ENCODE peak calls at places on chromosome 13, in eight cellular contexts. One of them, this sample, is unnamed.
A peak's percentile ranks its signal among the peaks of the same experiment; 100 is the strongest.

GRCh38 chr13:30026093-30026492 is 175.7 kb upstream of the UBL3 start:
- DNase-seq in fibroblast of mammary gland: peak; percentile 99
- DNase-seq in fibroblast of pulmonary artery: peak; percentile 21
- DNase-seq in adrenal gland: no peak
- DNase-seq in AG04450: peak; percentile 57
- DNase-seq in psoas muscle: no peak
- DNase-seq in GM06990: no peak
- DNase-seq in left lung: no peak
- DNase-seq in this sample: no peak

GRCh38 chr13:90594694-90595093 is 752.8 kb upstream of the MIR17HG start:
- DNase-seq in fibroblast of mammary gland: peak; percentile 79
- DNase-seq in fibroblast of pulmonary artery: peak; percentile 83
- DNase-seq in adrenal gland: no peak
- DNase-seq in AG04450: no peak
- DNase-seq in psoas muscle: no peak
- DNase-seq in GM06990: no peak
- DNase-seq in left lung: no peak
- DNase-seq in this sample: no peak

GRCh38 chr13:50124536-50125305 is 109.5 kb downstream of the KCNRG start:
- DNase-seq in fibroblast of mammary gland: peak; percentile 38
- DNase-seq in fibroblast of pulmonary artery: peak; percentile 57
- DNase-seq in adrenal gland: peak; percentile 71
- DNase-seq in AG04450: no peak
- DNase-seq in psoas muscle: peak; percentile 99
- DNase-seq in GM06990: peak; percentile 86
- DNase-seq in left lung: peak; percentile 98
- DNase-seq in this sample: no peak

GRCh38 chr13:99122171-99122570 is 78.5 kb upstream of the UBAC2 start:
- DNase-seq in fibroblast of mammary gland: no peak
- DNase-seq in fibroblast of pulmonary artery: no peak
- DNase-seq in adrenal gland: no peak
- DNase-seq in AG04450: no peak
- DNase-seq in psoas muscle: no peak
- DNase-seq in GM06990: no peak
- DNase-seq in left lung: no peak
- DNase-seq in this sample: no peak

GRCh38 chr13:52010890-52011689 is at the start of gene ATP7B:
- DNase-seq in fibroblast of mammary gland: no peak
- DNase-seq in fibroblast of pulmonary artery: no peak
- DNase-seq in adrenal gland: peak; percentile 60
- DNase-seq in AG04450: no peak
- DNase-seq in psoas muscle: peak; percentile 49
- DNase-seq in GM06990: peak; percentile 20
- DNase-seq in left lung: peak; percentile 81
- DNase-seq in this sample: peak; percentile 41

GRCh38 chr13:49457221-49457620 is 13.1 kb downstream of the SETDB2 start:
- DNase-seq in fibroblast of mammary gland: peak; percentile 60
- DNase-seq in fibroblast of pulmonary artery: no peak
- DNase-seq in adrenal gland: peak; percentile 68
- DNase-seq in AG04450: no peak
- DNase-seq in psoas muscle: no peak
- DNase-seq in GM06990: no peak
- DNase-seq in left lung: no peak
- DNase-seq in this sample: no peak

GRCh38 chr13:74661851-74662250 is 527.6 kb upstream of the KLF12 start:
- DNase-seq in fibroblast of mammary gland: peak; percentile 12
- DNase-seq in fibroblast of pulmonary artery: no peak
- DNase-seq in adrenal gland: no peak
- DNase-seq in AG04450: no peak
- DNase-seq in psoas muscle: no peak
- DNase-seq in GM06990: no peak
- DNase-seq in left lung: no peak
- DNase-seq in this sample: no peak

GRCh38 chr13:38045278-38046048 is 175.9 kb upstream of the TRPC4 start:
- DNase-seq in fibroblast of mammary gland: peak; percentile 44
- DNase-seq in fibroblast of pulmonary artery: peak; percentile 71
- DNase-seq in adrenal gland: no peak
- DNase-seq in AG04450: no peak
- DNase-seq in psoas muscle: no peak
- DNase-seq in GM06990: no peak
- DNase-seq in left lung: peak; percentile 8
- DNase-seq in this sample: no peak

GRCh38 chr13:45511310-45512147 is 46.8 kb downstream of the COG3 start:
- DNase-seq in fibroblast of mammary gland: peak; percentile 81
- DNase-seq in fibroblast of pulmonary artery: peak; percentile 89
- DNase-seq in adrenal gland: no peak
- DNase-seq in AG04450: peak; percentile 50
- DNase-seq in psoas muscle: no peak
- DNase-seq in GM06990: peak; percentile 20
- DNase-seq in left lung: no peak
- DNase-seq in this sample: peak; percentile 58

GRCh38 chr13:113320226-113320875 is 23.3 kb downstream of the LAMP1 start:
- DNase-seq in fibroblast of mammary gland: no peak
- DNase-seq in fibroblast of pulmonary artery: no peak
- DNase-seq in adrenal gland: no peak
- DNase-seq in AG04450: no peak
- DNase-seq in psoas muscle: peak; percentile 30
- DNase-seq in GM06990: no peak
- DNase-seq in left lung: peak; percentile 74
- DNase-seq in this sample: no peak

GRCh38 chr13:63435668-63436275 is 2020.1 kb upstream of the PCDH20 start:
- DNase-seq in fibroblast of mammary gland: peak; percentile 99
- DNase-seq in fibroblast of pulmonary artery: peak; percentile 96
- DNase-seq in adrenal gland: no peak
- DNase-seq in AG04450: peak; percentile 95
- DNase-seq in psoas muscle: no peak
- DNase-seq in GM06990: no peak
- DNase-seq in left lung: no peak
- DNase-seq in this sample: no peak

GRCh38 chr13:114334305-114335053 is 20.2 kb downstream of the CHAMP1 start:
- DNase-seq in fibroblast of mammary gland: no peak
- DNase-seq in fibroblast of pulmonary artery: no peak
- DNase-seq in adrenal gland: no peak
- DNase-seq in AG04450: no peak
- DNase-seq in psoas muscle: no peak
- DNase-seq in GM06990: no peak
- DNase-seq in left lung: no peak
- DNase-seq in this sample: no peak

GRCh38 chr13:93227280-93227905 is 786 bp downstream of the GPC6 start:
- DNase-seq in fibroblast of mammary gland: peak; percentile 46
- DNase-seq in fibroblast of pulmonary artery: peak; percentile 59
- DNase-seq in adrenal gland: no peak
- DNase-seq in AG04450: no peak
- DNase-seq in psoas muscle: peak; percentile 50
- DNase-seq in GM06990: peak; percentile 7
- DNase-seq in left lung: peak; percentile 73
- DNase-seq in this sample: no peak

GRCh38 chr13:23963184-23963931 is 66.1 kb upstream of the C1QTNF9B start:
- DNase-seq in fibroblast of mammary gland: no peak
- DNase-seq in fibroblast of pulmonary artery: no peak
- DNase-seq in adrenal gland: no peak
- DNase-seq in AG04450: no peak
- DNase-seq in psoas muscle: no peak
- DNase-seq in GM06990: no peak
- DNase-seq in left lung: no peak
- DNase-seq in this sample: no peak

GRCh38 chr13:90947976-90948375 is 399.5 kb upstream of the MIR17HG start:
- DNase-seq in fibroblast of mammary gland: no peak
- DNase-seq in fibroblast of pulmonary artery: no peak
- DNase-seq in adrenal gland: no peak
- DNase-seq in AG04450: no peak
- DNase-seq in psoas muscle: no peak
- DNase-seq in GM06990: no peak
- DNase-seq in left lung: no peak
- DNase-seq in this sample: no peak

GRCh38 chr13:47455581-47455980 is 545.5 kb downstream of the SUCLA2 start:
- DNase-seq in fibroblast of mammary gland: peak; percentile 52
- DNase-seq in fibroblast of pulmonary artery: peak; percentile 23
- DNase-seq in adrenal gland: no peak
- DNase-seq in AG04450: no peak
- DNase-seq in psoas muscle: no peak
- DNase-seq in GM06990: no peak
- DNase-seq in left lung: no peak
- DNase-seq in this sample: no peak
- TF ChIP-seq CTCF in fibroblast of mammary gland: peak; percentile 22
- TF ChIP-seq CTCF in fibroblast of pulmonary artery: peak; percentile 7
- TF ChIP-seq CTCF in adrenal gland: no peak
- TF ChIP-seq CTCF in AG04450: peak; percentile 3
- TF ChIP-seq CTCF in psoas muscle: no peak
- TF ChIP-seq CTCF in GM06990: peak; percentile 28
- TF ChIP-seq CTCF in left lung: no peak
- TF ChIP-seq CTCF in this sample: no peak

GRCh38 chr13:33052446-33052845 is 36.2 kb downstream of the KL start:
- DNase-seq in fibroblast of mammary gland: peak; percentile 11
- DNase-seq in fibroblast of pulmonary artery: peak; percentile 18
- DNase-seq in adrenal gland: no peak
- DNase-seq in AG04450: peak; percentile 23
- DNase-seq in psoas muscle: no peak
- DNase-seq in GM06990: no peak
- DNase-seq in left lung: no peak
- DNase-seq in this sample: no peak

GRCh38 chr13:33060815-33061214 is 44.6 kb downstream of the KL start:
- DNase-seq in fibroblast of mammary gland: no peak
- DNase-seq in fibroblast of pulmonary artery: no peak
- DNase-seq in adrenal gland: no peak
- DNase-seq in AG04450: no peak
- DNase-seq in psoas muscle: no peak
- DNase-seq in GM06990: no peak
- DNase-seq in left lung: no peak
- DNase-seq in this sample: no peak

GRCh38 chr13:33053397-33054066 is 37.3 kb downstream of the KL start:
- DNase-seq in fibroblast of mammary gland: no peak
- DNase-seq in fibroblast of pulmonary artery: no peak
- DNase-seq in adrenal gland: no peak
- DNase-seq in AG04450: no peak
- DNase-seq in psoas muscle: no peak
- DNase-seq in GM06990: no peak
- DNase-seq in left lung: no peak
- DNase-seq in this sample: no peak

GRCh38 chr13:33058816-33059215 is 42.6 kb downstream of the KL start:
- DNase-seq in fibroblast of mammary gland: no peak
- DNase-seq in fibroblast of pulmonary artery: no peak
- DNase-seq in adrenal gland: no peak
- DNase-seq in AG04450: no peak
- DNase-seq in psoas muscle: no peak
- DNase-seq in GM06990: no peak
- DNase-seq in left lung: no peak
- DNase-seq in this sample: no peak

DNA sequence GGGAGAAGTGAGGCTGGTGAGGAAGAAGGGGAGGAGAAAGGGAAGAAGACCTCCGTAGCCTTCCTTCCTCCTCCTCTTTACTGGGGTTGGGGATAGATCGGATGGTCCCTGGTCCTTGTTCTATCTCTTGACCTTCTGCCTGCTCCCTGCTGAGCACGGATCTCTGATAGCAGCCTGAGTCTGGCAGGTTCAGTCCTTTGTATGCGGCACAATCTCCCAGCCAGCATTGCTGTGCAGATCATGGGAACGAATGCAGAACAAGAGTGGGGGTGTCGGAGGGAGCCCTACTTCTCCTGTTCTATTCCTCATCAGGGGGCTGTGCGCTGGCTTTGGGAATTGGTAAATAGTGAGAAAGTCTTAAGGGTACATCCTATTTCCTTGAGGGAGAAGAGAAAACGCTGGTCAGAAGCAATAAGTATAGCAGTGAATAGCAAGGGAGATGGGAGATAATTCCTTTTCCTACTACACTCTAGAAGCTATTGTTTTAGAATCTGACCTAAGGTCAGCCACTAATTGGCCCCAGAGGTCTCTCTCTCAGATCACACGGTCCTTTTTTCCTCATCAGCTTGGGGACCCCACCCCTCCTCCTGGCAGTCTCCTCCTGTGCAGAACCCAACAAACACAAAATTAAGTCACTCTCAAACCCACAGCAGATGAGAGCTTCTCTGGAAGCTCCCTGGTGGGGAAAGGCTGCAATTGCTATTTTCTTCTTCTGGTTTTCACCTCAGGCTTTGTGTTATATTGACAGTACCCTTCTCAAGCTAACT is 41.0 kb downstream of the KL start:
- DNase-seq in fibroblast of mammary gland: peak; percentile 44
- DNase-seq in fibroblast of pulmonary artery: peak; percentile 34
- DNase-seq in adrenal gland: no peak
- DNase-seq in AG04450: no peak
- DNase-seq in psoas muscle: no peak
- DNase-seq in GM06990: no peak
- DNase-seq in left lung: no peak
- DNase-seq in this sample: peak; percentile 49
- TF ChIP-seq CTCF in fibroblast of mammary gland: peak; percentile 62
- TF ChIP-seq CTCF in fibroblast of pulmonary artery: peak; percentile 63
- TF ChIP-seq CTCF in adrenal gland: peak; percentile 12
- TF ChIP-seq CTCF in AG04450: peak; percentile 56
- TF ChIP-seq CTCF in psoas muscle: peak; percentile 20
- TF ChIP-seq CTCF in GM06990: peak; percentile 51
- TF ChIP-seq CTCF in left lung: peak; percentile 23
- TF ChIP-seq CTCF in this sample: peak; percentile 21

DNA sequence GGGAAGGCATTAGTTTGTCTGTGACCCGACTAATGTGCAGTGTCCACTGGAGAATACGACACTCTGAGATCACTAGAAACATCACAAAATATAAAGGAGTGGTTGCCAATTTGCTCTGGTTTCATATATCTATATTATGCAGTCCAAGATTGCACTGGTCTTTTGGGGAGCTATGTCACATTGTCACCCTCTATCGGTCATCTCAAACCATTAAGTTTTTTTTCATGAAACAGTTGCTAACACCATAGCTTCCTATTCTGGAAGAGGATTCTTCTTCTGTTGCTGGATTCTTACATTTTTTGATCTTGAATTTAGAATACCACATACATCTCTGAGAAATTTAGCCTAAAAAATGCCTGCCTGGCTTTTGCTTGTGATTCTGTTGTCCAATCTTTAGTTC is 168.6 kb downstream of the LACC1 start:
- DNase-seq in fibroblast of mammary gland: no peak
- DNase-seq in fibroblast of pulmonary artery: peak; percentile 24
- DNase-seq in adrenal gland: no peak
- DNase-seq in AG04450: no peak
- DNase-seq in psoas muscle: no peak
- DNase-seq in GM06990: no peak
- DNase-seq in left lung: no peak
- DNase-seq in this sample: no peak
- TF ChIP-seq CTCF in fibroblast of mammary gland: peak; percentile 12
- TF ChIP-seq CTCF in fibroblast of pulmonary artery: peak; percentile 25
- TF ChIP-seq CTCF in adrenal gland: no peak
- TF ChIP-seq CTCF in AG04450: peak; percentile 46
- TF ChIP-seq CTCF in psoas muscle: no peak
- TF ChIP-seq CTCF in GM06990: peak; percentile 46
- TF ChIP-seq CTCF in left lung: no peak
- TF ChIP-seq CTCF in this sample: peak; percentile 13

DNA sequence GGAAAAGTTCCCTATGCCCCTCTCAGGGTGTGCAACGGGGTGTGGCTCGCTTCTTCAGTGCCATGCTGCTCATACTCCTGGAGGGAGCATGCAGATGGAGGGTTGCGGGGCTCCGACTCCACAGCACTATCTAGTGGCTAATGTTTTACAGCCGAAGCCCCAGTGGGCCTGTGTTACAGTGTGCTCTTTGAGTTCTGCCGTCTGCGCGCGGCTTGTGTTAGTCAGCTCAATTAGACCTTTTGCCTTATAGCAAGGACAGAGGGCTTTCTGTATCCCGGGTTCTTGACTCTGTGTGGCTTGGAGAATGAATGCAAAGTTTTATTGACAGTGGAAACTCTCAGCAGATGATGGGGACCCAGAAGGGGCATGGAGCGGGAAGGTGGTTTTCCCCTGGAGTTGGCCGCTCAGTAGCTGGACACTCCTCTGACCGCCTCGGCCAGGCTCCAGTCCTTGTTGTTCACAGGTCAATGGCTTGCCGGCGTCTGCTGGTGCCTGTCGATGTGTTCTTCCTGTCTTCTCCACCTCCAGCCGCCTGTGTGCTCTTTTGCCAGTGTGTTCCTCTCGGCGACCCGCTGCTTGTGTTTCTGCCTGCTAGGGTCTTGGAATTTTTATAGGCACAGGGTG is 383.4 kb downstream of the LMO7 start:
- DNase-seq in fibroblast of mammary gland: peak; percentile 17
- DNase-seq in fibroblast of pulmonary artery: no peak
- DNase-seq in adrenal gland: peak; percentile 62
- DNase-seq in AG04450: no peak
- DNase-seq in psoas muscle: no peak
- DNase-seq in GM06990: no peak
- DNase-seq in left lung: peak; percentile 47
- DNase-seq in this sample: peak; percentile 4
- TF ChIP-seq CTCF in fibroblast of mammary gland: peak; percentile 21
- TF ChIP-seq CTCF in fibroblast of pulmonary artery: peak; percentile 14
- TF ChIP-seq CTCF in adrenal gland: no peak
- TF ChIP-seq CTCF in AG04450: no peak
- TF ChIP-seq CTCF in psoas muscle: no peak
- TF ChIP-seq CTCF in GM06990: peak; percentile 57
- TF ChIP-seq CTCF in left lung: no peak
- TF ChIP-seq CTCF in this sample: peak; percentile 7